ENCODE peak calls at places on chromosomes 11 and 22, in ten cellular contexts. J is NCI-H226; D is ascending aorta; Z is stimulated activated CD4-positive, alpha-beta T cell treated with anti-CD3 and anti-CD28 coated beads, Interleukin-4, amount 100 ng/mL, for 48 hours; A is osteoblast; G is anterior cingulate cortex; O is M059J; P is H9; R is activated CD8-positive, alpha-beta memory T cell treated with anti-CD3 and anti-CD28 coated beads, Interleukin-2, amount 50 U/mL, for 4 hours; B is posterior cingulate gyrus. I is an unnamed sample.
A peak's percentile ranks its signal among the peaks of the same experiment; 100 is the strongest.

GRCh38 chr11:74846770-74847169 is 98.1 kb downstream of the RNF169 start:
- DNase-seq in J (no peak), D (no peak), Z (no peak), A (no peak), G (no peak), O (no peak), P (no peak), R (no peak), B (no peak), I (peak; percentile 9)

GRCh38 chr22:23878219-23878618 is 16.0 kb upstream of the MIF start:
- DNase-seq in J (no peak), D (no peak), Z (no peak), A (peak; percentile 30), G (peak; percentile 27), O (no peak), P (no peak), R (no peak), B (no peak), I (no peak)

GRCh38 chr11:93005239-93005638 is 35.8 kb downstream of the MTNR1B start:
- DNase-seq in J (no peak), D (no peak), Z (no peak), A (peak; percentile 50), G (no peak), O (peak; percentile 48), P (no peak), R (no peak), B (no peak), I (peak; percentile 94)

GRCh38 chr11:64060263-64060860 is 24.6 kb downstream of the FLRT1 start:
- DNase-seq in J (no peak), D (no peak), Z (no peak), A (no peak), G (no peak), O (no peak), P (peak; percentile 46), R (no peak), B (no peak), I (no peak)

GRCh38 chr22:48644108-48644507 is 1183.6 kb downstream of the BRD1 start:
- DNase-seq in J (no peak), D (no peak), Z (no peak), A (no peak), G (no peak), O (peak; percentile 2), P (no peak), R (no peak), B (no peak), I (no peak)

GRCh38 chr11:58493676-58494075 is 14.2 kb downstream of the OR5B21 start:
- DNase-seq in J (peak; percentile 4), D (no peak), Z (no peak), A (peak; percentile 82), G (no peak), O (no peak), P (no peak), R (no peak), B (no peak), I (peak; percentile 55)

GRCh38 chr11:65988791-65989592 is 13.0 kb downstream of the EIF1AD start:
- DNase-seq in J (peak; percentile 65), D (peak; percentile 97), Z (peak; percentile 80), A (peak; percentile 97), G (peak; percentile 88), O (peak; percentile 93), P (peak; percentile 92), R (peak; percentile 90), B (peak; percentile 94), I (peak; percentile 90)

GRCh38 chr11:120128392-120129172 is 9.3 kb downstream of the TRIM29 start:
- DNase-seq in J (peak; percentile 85), D (peak; percentile 77), Z (no peak), A (peak; percentile 72), G (no peak), O (peak; percentile 75), P (no peak), R (no peak), B (peak; percentile 54), I (peak; percentile 95)

GRCh38 chr11:33303541-33303940 is 46.4 kb downstream of the HIPK3 start:
- DNase-seq in J (no peak), D (no peak), Z (no peak), A (no peak), G (no peak), O (no peak), P (no peak), R (no peak), B (no peak), I (no peak)

GRCh38 chr11:123168236-123168635 is 26.8 kb downstream of the CLMP start:
- DNase-seq in J (no peak), D (no peak), Z (no peak), A (no peak), G (no peak), O (no peak), P (no peak), R (no peak), B (no peak), I (no peak)

GRCh38 chr22:47929073-47929472 is 1166.6 kb downstream of the TBC1D22A start:
- DNase-seq in J (no peak), D (no peak), Z (no peak), A (no peak), G (no peak), O (no peak), P (no peak), R (no peak), B (no peak), I (no peak)

GRCh38 chr11:78354741-78355705 is 62.6 kb downstream of the GAB2 start:
- DNase-seq in J (no peak), D (no peak), Z (no peak), A (no peak), G (no peak), O (no peak), P (no peak), R (no peak), B (no peak), I (no peak)

GRCh38 chr11:66920978-66921784 is 37.0 kb downstream of the PC start:
- DNase-seq in J (no peak), D (no peak), Z (no peak), A (no peak), G (no peak), O (no peak), P (no peak), R (no peak), B (no peak), I (no peak)

GRCh38 chr11:44774131-44774530 is 47.4 kb downstream of the TSPAN18 start:
- DNase-seq in J (no peak), D (peak; percentile 62), Z (no peak), A (no peak), G (no peak), O (peak; percentile 46), P (peak; percentile 79), R (no peak), B (no peak), I (no peak)

GRCh38 chr11:14320020-14320419 is 39.0 kb downstream of the RRAS2 start:
- DNase-seq in J (no peak), D (no peak), Z (no peak), A (peak; percentile 55), G (no peak), O (peak; percentile 82), P (no peak), R (no peak), B (no peak), I (no peak)

GRCh38 chr11:56948991-56949390 is 39.7 kb upstream of the OR5AK2 start:
- DNase-seq in J (no peak), D (no peak), Z (no peak), A (no peak), G (no peak), O (no peak), P (no peak), R (no peak), B (no peak), I (no peak)

GRCh38 chr11:131880976-131881375 is 510.6 kb downstream of the NTM start:
- DNase-seq in J (no peak), D (no peak), Z (no peak), A (no peak), G (no peak), O (no peak), P (no peak), R (no peak), B (no peak), I (no peak)

GRCh38 chr11:73164803-73165542 is 22.9 kb upstream of the FCHSD2 start:
- DNase-seq in J (no peak), D (no peak), Z (no peak), A (no peak), G (no peak), O (no peak), P (no peak), R (no peak), B (no peak), I (no peak)

GRCh38 chr11:76626921-76627391 is 43.6 kb downstream of the LRRC32 start:
- DNase-seq in J (no peak), D (peak; percentile 76), Z (peak; percentile 42), A (peak; percentile 77), G (no peak), O (peak; percentile 92), P (no peak), R (no peak), B (no peak), I (no peak)

GRCh38 chr11:34055218-34056000 is 3.9 kb downstream of the CAPRIN1 start:
- DNase-seq in J (no peak), D (no peak), Z (no peak), A (peak; percentile 48), G (no peak), O (no peak), P (no peak), R (no peak), B (no peak), I (no peak)

GRCh38 chr11:112885744-112886706 is 75.2 kb upstream of the NCAM1 start:
- DNase-seq in J (no peak), D (no peak), Z (no peak), A (no peak), G (no peak), O (peak; percentile 58), P (no peak), R (no peak), B (no peak), I (peak; percentile 41)

GRCh38 chr22:30180616-30181015 is 65.9 kb downstream of the LIF start:
- DNase-seq in J (no peak), D (no peak), Z (no peak), A (no peak), G (no peak), O (no peak), P (no peak), R (no peak), B (no peak), I (no peak)